ENCODE peak calls at places on chromosomes 3 and 15, in five cellular contexts. C is SJSA1, E is GM10248, A is HEK293T, W is C1 segment of cervical spinal cord. J is an unnamed sample.

GRCh38 chr15:67097893-67098740 is 32.7 kb downstream of the SMAD3 start:
- DNase-seq in C (peak), E (no peak), A (no peak), W (no peak), J (no peak)

GRCh38 chr3:71962561-71963240 is 177.8 kb upstream of the PROK2 start:
- DNase-seq in C (no peak), E (no peak), A (no peak), W (no peak), J (no peak)

GRCh38 chr3:43148033-43148432 is 42.2 kb upstream of the POMGNT2 start:
- DNase-seq in C (no peak), E (no peak), A (no peak), W (no peak), J (no peak)

GRCh38 chr3:182725372-182726251 is 67.7 kb upstream of the ATP11B start:
- DNase-seq in C (no peak), E (no peak), A (no peak), W (no peak), J (no peak)

GRCh38 chr3:138332472-138333073 is 2.9 kb upstream of the NME9 start:
- DNase-seq in C (no peak), E (peak), A (peak), W (no peak), J (no peak)

GRCh38 chr3:73254062-73254461 is 192.6 kb downstream of the EBLN2 start:
- DNase-seq in C (no peak), E (no peak), A (no peak), W (no peak), J (no peak)

GRCh38 chr15:31156226-31156625 is 54.7 kb upstream of the TRPM1 start:
- DNase-seq in C (no peak), E (no peak), A (no peak), W (no peak), J (no peak)

GRCh38 chr3:145518639-145519038 is 642.3 kb downstream of the PLOD2 start:
- DNase-seq in C (no peak), E (no peak), A (no peak), W (no peak), J (no peak)

GRCh38 chr3:52539010-52539653 is 2.7 kb downstream of the UQCC5 start:
- DNase-seq in C (no peak), E (no peak), A (no peak), W (no peak), J (no peak)

GRCh38 chr15:27815035-27815434 is 284.1 kb downstream of the OCA2 start:
- DNase-seq in C (no peak), E (no peak), A (no peak), W (no peak), J (no peak)

GRCh38 chr3:121482651-121483050 is 63.1 kb downstream of the POLQ start:
- DNase-seq in C (no peak), E (no peak), A (no peak), W (no peak), J (no peak)

GRCh38 chr3:123781571-123782275 is 102.4 kb downstream of the MYLK start:
- DNase-seq in C (no peak), E (no peak), A (no peak), W (no peak), J (no peak)

GRCh38 chr3:157375342-157375986 is 61.2 kb upstream of the PTX3 start:
- DNase-seq in C (no peak), E (no peak), A (no peak), W (no peak), J (no peak)

GRCh38 chr3:73791356-73791755 is 166.6 kb upstream of the PDZRN3 start:
- DNase-seq in C (no peak), E (no peak), A (no peak), W (no peak), J (no peak)

GRCh38 chr3:194715022-194715800 is 29.5 kb downstream of the FAM43A start:
- DNase-seq in C (peak), E (no peak), A (no peak), W (no peak), J (no peak)

GRCh38 chr3:152385761-152386160 is 117.0 kb downstream of the MBNL1 start:
- DNase-seq in C (no peak), E (no peak), A (no peak), W (no peak), J (no peak)